ENCODE peak calls at places on chromosomes 2 and 18, in five cellular contexts. R is neural crest cell, U is OCI-LY7, N is progenitor cell of endocrine pancreas, E is WTC11. Y is an unnamed sample.

GRCh38 chr18:69998523-69998987 is 50.9 kb upstream of the CD226 start:
- DNase-seq in R (no peak), U (no peak), N (no peak), E (no peak), Y (no peak)

GRCh38 chr18:79692056-79692455 is 12.5 kb downstream of the CTDP1 start:
- DNase-seq in R (no peak), U (no peak), N (no peak), E (no peak), Y (no peak)

GRCh38 chr2:189164732-189165131 is 14.8 kb downstream of the COL5A2 start:
- DNase-seq in R (no peak), U (no peak), N (no peak), E (no peak), Y (no peak)

GRCh38 chr2:66275984-66276383 is 158.9 kb upstream of the MEIS1 start:
- DNase-seq in R (no peak), U (no peak), N (no peak), E (no peak), Y (no peak)

GRCh38 chr18:66013976-66014375 is 263.2 kb downstream of the CDH7 start:
- DNase-seq in R (no peak), U (no peak), N (no peak), E (no peak), Y (no peak)

GRCh38 chr18:11984091-11984490 is 2.8 kb downstream of the IMPA2 start:
- DNase-seq in R (no peak), U (no peak), N (no peak), E (no peak), Y (no peak)

GRCh38 chr2:15049096-15049993 is 416.8 kb downstream of the LRATD1 start:
- DNase-seq in R (no peak), U (no peak), N (no peak), E (no peak), Y (no peak)

GRCh38 chr2:119218478-119219064 is 5.1 kb upstream of the STEAP3 start:
- DNase-seq in R (no peak), U (peak), N (no peak), E (no peak), Y (no peak)

GRCh38 chr2:19102696-19103403 is 255.6 kb downstream of the OSR1 start:
- DNase-seq in R (no peak), U (no peak), N (no peak), E (no peak), Y (no peak)

GRCh38 chr2:73987109-73987947 is 2.6 kb downstream of the TET3 start:
- DNase-seq in R (peak), U (no peak), N (no peak), E (no peak), Y (no peak)

GRCh38 chr2:12211326-12212170 is 465.1 kb downstream of the LPIN1 start:
- DNase-seq in R (no peak), U (no peak), N (no peak), E (no peak), Y (no peak)

GRCh38 chr2:43152186-43152585 is 74.2 kb downstream of the ZFP36L2 start:
- DNase-seq in R (no peak), U (no peak), N (no peak), E (no peak), Y (no peak)

GRCh38 chr18:48569139-48569914 is 30.5 kb downstream of the CTIF start:
- DNase-seq in R (no peak), U (no peak), N (no peak), E (no peak), Y (no peak)

GRCh38 chr2:238860966-238861730 is 13.3 kb downstream of the TWIST2 start:
- DNase-seq in R (no peak), U (no peak), N (no peak), E (no peak), Y (no peak)

GRCh38 chr18:4333043-4333442 is 122.1 kb downstream of the DLGAP1 start:
- DNase-seq in R (no peak), U (no peak), N (no peak), E (no peak), Y (no peak)

GRCh38 chr2:233758168-233758567 is 1.9 kb upstream of the UGT1A1 start:
- DNase-seq in R (no peak), U (no peak), N (no peak), E (no peak), Y (no peak)

GRCh38 chr18:5238371-5238758 is 41.3 kb upstream of the AKAIN1 start:
- DNase-seq in R (peak), U (peak), N (peak), E (peak), Y (no peak)

GRCh38 chr2:168188011-168188410 is 59.4 kb downstream of the STK39 start:
- DNase-seq in R (no peak), U (no peak), N (no peak), E (no peak), Y (no peak)

GRCh38 chr2:190099890-190100289 is 37.4 kb upstream of the MSTN start:
- DNase-seq in R (no peak), U (no peak), N (no peak), E (no peak), Y (no peak)

GRCh38 chr2:20575414-20575813 is 75.5 kb downstream of the HS1BP3 start:
- DNase-seq in R (no peak), U (no peak), N (no peak), E (no peak), Y (no peak)

GRCh38 chr2:222296911-222297599 is 1.7 kb downstream of the PAX3 start:
- DNase-seq in R (no peak), U (no peak), N (no peak), E (no peak), Y (no peak)

GRCh38 chr2:233764264-233764663 is 4.2 kb downstream of the UGT1A1 start:
- DNase-seq in R (no peak), U (no peak), N (no peak), E (no peak), Y (no peak)

GRCh38 chr2:149200109-149200520 is 130.3 kb upstream of the LYPD6 start:
- DNase-seq in R (no peak), U (no peak), N (no peak), E (no peak), Y (no peak)

GRCh38 chr18:48955528-48956261 is 4.9 kb upstream of the SMAD7 start:
- DNase-seq in R (no peak), U (peak), N (no peak), E (no peak), Y (no peak)

DNA sequence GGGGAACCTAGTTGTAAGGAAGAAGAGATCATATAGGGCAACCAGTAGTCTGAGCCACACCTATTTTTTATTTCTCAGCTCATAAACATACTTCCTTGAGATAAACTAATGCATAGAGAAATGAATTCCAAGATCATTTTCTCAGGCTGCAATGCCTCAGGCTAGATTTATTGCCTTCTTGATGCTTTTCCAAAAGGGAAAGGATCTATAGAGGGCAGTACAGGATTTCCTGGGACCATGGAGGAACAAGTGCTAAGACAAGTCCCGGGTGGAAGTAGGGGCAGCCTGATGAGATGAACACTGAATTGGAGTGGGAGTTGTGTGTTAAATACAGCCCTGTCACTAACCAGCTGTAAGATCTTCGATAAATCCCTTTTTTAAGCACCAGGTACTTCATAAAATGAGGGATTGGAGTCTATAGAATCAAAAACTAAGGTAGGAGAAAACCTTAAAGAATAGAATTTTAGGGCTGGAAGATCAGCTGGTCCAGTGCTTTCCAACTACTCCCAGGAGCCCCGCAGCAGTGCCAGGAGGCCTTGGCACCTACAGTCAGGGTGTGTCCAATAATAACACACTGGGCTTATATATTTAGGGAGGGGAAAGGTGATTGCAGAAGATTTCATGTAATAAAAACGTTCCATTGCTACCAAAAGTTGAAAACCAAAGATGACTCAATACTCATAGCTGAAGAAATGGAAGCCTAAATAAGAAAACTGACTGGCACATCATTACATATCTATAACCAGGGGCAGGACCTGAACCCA is 58.1 kb downstream of the SERTAD2 start:
- DNase-seq in R (no peak), U (peak), N (no peak), E (no peak), Y (no peak)
- TF ChIP-seq CTCF in R (peak), U (no peak), N (peak), E (no peak), Y (no peak)

GRCh38 chr2:62432407-62432806 is 73.6 kb downstream of the TMEM17 start:
- DNase-seq in R (no peak), U (no peak), N (no peak), E (no peak), Y (no peak)

GRCh38 chr2:62426005-62426912 is 79.7 kb downstream of the TMEM17 start:
- DNase-seq in R (no peak), U (no peak), N (no peak), E (no peak), Y (no peak)

GRCh38 chr2:62431512-62431911 is 74.5 kb downstream of the TMEM17 start:
- DNase-seq in R (no peak), U (no peak), N (no peak), E (no peak), Y (no peak)

GRCh38 chr2:62427146-62427545 is 78.8 kb downstream of the TMEM17 start:
- DNase-seq in R (no peak), U (no peak), N (no peak), E (no peak), Y (no peak)

GRCh38 chr2:62430146-62430545 is 75.8 kb downstream of the TMEM17 start:
- DNase-seq in R (no peak), U (no peak), N (no peak), E (no peak), Y (no peak)
- TF ChIP-seq CTCF in R (no peak), U (no peak), N (no peak), E (no peak), Y (no peak)

GRCh38 chr18:74065366-74065765 is 82.3 kb downstream of the FBXO15 start:
- DNase-seq in R (no peak), U (peak), N (no peak), E (no peak), Y (no peak)

GRCh38 chr18:74062037-74062436 is 85.6 kb downstream of the FBXO15 start:
- DNase-seq in R (no peak), U (no peak), N (no peak), E (no peak), Y (no peak)

GRCh38 chr18:74063552-74063951 is 84.1 kb downstream of the FBXO15 start:
- DNase-seq in R (no peak), U (no peak), N (no peak), E (no peak), Y (no peak)

GRCh38 chr18:74064510-74064909 is 83.1 kb downstream of the FBXO15 start:
- DNase-seq in R (no peak), U (peak), N (no peak), E (no peak), Y (no peak)

DNA sequence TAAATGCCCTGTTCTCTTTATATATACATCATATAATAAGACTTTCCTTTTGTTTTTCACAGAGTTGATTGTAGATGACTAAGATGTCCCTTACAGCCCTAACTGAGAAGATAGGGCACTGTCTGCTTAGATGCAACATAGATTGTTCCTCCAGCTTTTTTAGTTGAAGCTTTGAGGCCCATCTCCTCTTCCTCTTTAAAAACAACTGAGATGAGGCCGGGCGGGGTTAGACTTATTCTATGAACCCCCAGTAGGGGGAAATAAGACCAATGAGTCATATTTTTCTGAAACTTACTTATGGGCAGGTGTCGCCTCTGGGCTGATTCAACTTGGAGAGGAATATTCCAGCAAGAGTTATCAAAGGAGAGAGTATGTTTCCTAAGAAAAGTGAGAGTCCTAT is 84.6 kb downstream of the FBXO15 start:
- DNase-seq in R (no peak), U (peak), N (no peak), E (no peak), Y (no peak)
- TF ChIP-seq CTCF in R (no peak), U (peak), N (no peak), E (no peak), Y (no peak)

GRCh38 chr2:240733803-240734495 is 42.3 kb downstream of the AQP12A start:
- DNase-seq in R (no peak), U (peak), N (no peak), E (peak), Y (no peak)
- TF ChIP-seq CTCF in R (peak), U (peak), N (peak), E (no peak), Y (no peak)

GRCh38 chr2:231412616-231412963 is 17.1 kb downstream of the B3GNT7 start:
- DNase-seq in R (no peak), U (no peak), N (no peak), E (no peak), Y (no peak)
- TF ChIP-seq CTCF in R (no peak), U (no peak), N (no peak), E (no peak), Y (peak)

GRCh38 chr2:232444409-232445148 is 11.4 kb upstream of the ALPI start:
- DNase-seq in R (peak), U (peak), N (no peak), E (peak), Y (no peak)
- TF ChIP-seq CTCF in R (peak), U (peak), N (peak), E (peak), Y (peak)

GRCh38 chr2:133966720-133967304 is 287.1 kb upstream of the MGAT5 start:
- DNase-seq in R (no peak), U (no peak), N (no peak), E (no peak), Y (no peak)

GRCh38 chr2:133972297-133972696 is 281.6 kb upstream of the MGAT5 start:
- DNase-seq in R (no peak), U (no peak), N (no peak), E (no peak), Y (no peak)

GRCh38 chr2:133970641-133971040 is 283.2 kb upstream of the MGAT5 start:
- DNase-seq in R (no peak), U (no peak), N (no peak), E (no peak), Y (no peak)

GRCh38 chr2:133968446-133968845 is 285.4 kb upstream of the MGAT5 start:
- DNase-seq in R (no peak), U (no peak), N (no peak), E (no peak), Y (no peak)

GRCh38 chr2:133967326-133967725 is 286.5 kb upstream of the MGAT5 start:
- DNase-seq in R (no peak), U (no peak), N (no peak), E (no peak), Y (no peak)
- TF ChIP-seq CTCF in R (no peak), U (no peak), N (no peak), E (no peak), Y (no peak)

GRCh38 chr18:63511285-63511684 is 30.9 kb upstream of the SERPINB12 start:
- DNase-seq in R (peak), U (peak), N (peak), E (peak), Y (no peak)

GRCh38 chr18:63518178-63519012 is 23.8 kb upstream of the SERPINB12 start:
- DNase-seq in R (peak), U (peak), N (peak), E (peak), Y (peak)

GRCh38 chr18:63515799-63516198 is 26.4 kb upstream of the SERPINB12 start:
- DNase-seq in R (no peak), U (no peak), N (no peak), E (no peak), Y (no peak)

GRCh38 chr18:63514326-63514725 is 27.8 kb upstream of the SERPINB12 start:
- DNase-seq in R (no peak), U (no peak), N (no peak), E (no peak), Y (no peak)

GRCh38 chr18:63515279-63515678 is 26.9 kb upstream of the SERPINB12 start:
- DNase-seq in R (no peak), U (no peak), N (no peak), E (no peak), Y (no peak)
- TF ChIP-seq CTCF in R (peak), U (peak), N (peak), E (no peak), Y (no peak)

DNA sequence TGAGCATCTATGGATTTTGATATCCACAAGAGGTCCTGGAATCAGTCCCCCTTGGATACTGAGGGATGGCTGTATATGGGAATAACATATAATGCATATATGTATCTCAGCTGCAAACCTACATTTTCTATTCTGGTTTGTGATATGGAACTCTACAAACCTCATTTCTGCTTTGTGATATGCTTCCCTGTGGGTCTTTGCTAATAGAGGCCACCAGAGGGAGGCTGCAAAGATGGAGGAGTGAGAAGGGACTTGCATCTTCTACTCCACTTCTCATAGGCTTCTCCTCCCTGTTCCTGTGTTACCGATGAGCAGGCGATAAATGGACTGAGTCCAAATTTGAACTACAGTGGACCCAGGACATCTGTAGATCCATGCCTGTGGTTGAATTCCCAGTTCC is 37.8 kb downstream of the ARID5A start:
- DNase-seq in R (no peak), U (no peak), N (no peak), E (no peak), Y (no peak)
- TF ChIP-seq CTCF in R (no peak), U (peak), N (no peak), E (no peak), Y (no peak)

Y was measured in natural killer cell.